ENCODE peak calls at places on chromosomes 4 and X, in six cellular contexts. R, G, T, U, N and L are unnamed samples.
A peak's percentile ranks its signal among the peaks of the same experiment; 100 is the strongest.

GRCh38 chrX:105758784-105759183 is 63.6 kb upstream of the NRK start:
- DNase-seq in R (no peak), G (no peak), T (no peak), U (no peak), N (no peak), L (no peak)

GRCh38 chrX:103818844-103819243 is 13.2 kb downstream of the RAB9B start:
- DNase-seq in R (peak; percentile 24), G (no peak), T (no peak), U (no peak), N (no peak), L (no peak)

GRCh38 chr4:75037253-75037652 is 104.3 kb downstream of the PARM1 start:
- DNase-seq in R (no peak), G (no peak), T (peak; percentile 29), U (no peak), N (no peak), L (no peak)

GRCh38 chr4:46649390-46649789 is 259.5 kb upstream of the GABRA2 start:
- DNase-seq in R (no peak), G (no peak), T (no peak), U (no peak), N (no peak), L (no peak)

GRCh38 chrX:42515939-42516338 is 262.0 kb downstream of the PPP1R2C start:
- DNase-seq in R (peak; percentile 29), G (no peak), T (no peak), U (no peak), N (no peak), L (no peak)

GRCh38 chr4:152106113-152106763 is 345.4 kb upstream of the GATB start:
- DNase-seq in R (peak; percentile 94), G (peak; percentile 86), T (no peak), U (no peak), N (peak; percentile 74), L (peak; percentile 92)

GRCh38 chr4:117755438-117755837 is 278.8 kb upstream of the NDST3 start:
- DNase-seq in R (no peak), G (no peak), T (no peak), U (no peak), N (no peak), L (no peak)

GRCh38 chr4:139330283-139330682 is 28.0 kb upstream of the NDUFC1 start:
- DNase-seq in R (no peak), G (no peak), T (no peak), U (no peak), N (no peak), L (no peak)

GRCh38 chr4:40629401-40630334 is at the start of gene RBM47:
- DNase-seq in R (peak; percentile 49), G (peak; percentile 87), T (peak; percentile 67), U (peak; percentile 34), N (no peak), L (no peak)

GRCh38 chrX:20362268-20363002 is 95.7 kb upstream of the RPS6KA3 start:
- DNase-seq in R (peak; percentile 64), G (no peak), T (no peak), U (no peak), N (no peak), L (no peak)

GRCh38 chr4:107760281-107760947 is 40.4 kb upstream of the PAPSS1 start:
- DNase-seq in R (peak; percentile 44), G (no peak), T (no peak), U (no peak), N (no peak), L (no peak)

GRCh38 chr4:11954093-11954492 is 525.4 kb upstream of the HS3ST1 start:
- DNase-seq in R (peak; percentile 59), G (no peak), T (no peak), U (no peak), N (no peak), L (no peak)

GRCh38 chrX:63418211-63418610 is 67.1 kb upstream of the SPIN4 start:
- DNase-seq in R (no peak), G (no peak), T (no peak), U (no peak), N (no peak), L (no peak)

GRCh38 chr4:118968006-118968405 is 79.4 kb downstream of the SYNPO2 start:
- DNase-seq in R (peak; percentile 82), G (no peak), T (peak; percentile 55), U (no peak), N (no peak), L (peak; percentile 92)

GRCh38 chr4:55754754-55755350 is 64.7 kb upstream of the EXOC1L start:
- DNase-seq in R (peak; percentile 81), G (no peak), T (no peak), U (no peak), N (no peak), L (no peak)